ENCODE peak calls at places on chromosomes 3 and 15, in eight cellular contexts. G is GM23338, H is skeletal muscle cell, T is right cardiac atrium, L is ovary, A is aorta, C is astrocyte, E is foreskin fibroblast. Y is an unnamed sample.

GRCh38 chr15:52515343-52515742 is 13.3 kb downstream of the MYO5A start:
- DNase-seq in T (no peak), A (no peak), L (no peak), C (no peak), G (no peak), E (no peak), H (no peak), Y (no peak)

GRCh38 chr15:25247418-25248030 is 191.3 kb downstream of the UBE3A start:
- DNase-seq in G (no peak), A (no peak), C (no peak), E (no peak), H (no peak), T (no peak), L (peak), Y (no peak)

GRCh38 chr3:82496890-82497560 is 735.6 kb upstream of the GBE1 start:
- DNase-seq in L (no peak), A (no peak), G (peak), T (no peak), E (no peak), C (no peak), H (no peak), Y (no peak)

GRCh38 chr3:148998715-148999413 is 7.5 kb downstream of the GYG1 start:
- DNase-seq in G (peak), A (no peak), T (no peak), L (no peak), E (no peak), C (no peak), H (no peak), Y (no peak)

GRCh38 chr15:52208306-52208946 is 17.2 kb upstream of the GNB5 start:
- DNase-seq in L (peak), G (peak), T (peak), H (peak), C (peak), A (no peak), E (peak), Y (peak)

GRCh38 chr3:8506611-8507061 is 5.0 kb downstream of the LMCD1 start:
- DNase-seq in A (no peak), E (peak), C (peak), T (no peak), G (no peak), L (no peak), H (no peak), Y (no peak)

GRCh38 chr3:160665784-160666526 is 11.0 kb upstream of the ARL14 start:
- DNase-seq in G (no peak), H (peak), L (no peak), E (peak), T (no peak), C (peak), A (no peak), Y (peak)

GRCh38 chr3:39264053-39264452 is 15.8 kb downstream of the CX3CR1 start:
- DNase-seq in L (no peak), A (no peak), E (no peak), G (no peak), T (no peak), C (no peak), H (no peak), Y (no peak)

GRCh38 chr3:52218454-52218853 is 7.0 kb downstream of the TLR9 start:
- DNase-seq in A (no peak), G (no peak), H (no peak), T (no peak), L (no peak), E (no peak), C (no peak), Y (no peak)

DNA sequence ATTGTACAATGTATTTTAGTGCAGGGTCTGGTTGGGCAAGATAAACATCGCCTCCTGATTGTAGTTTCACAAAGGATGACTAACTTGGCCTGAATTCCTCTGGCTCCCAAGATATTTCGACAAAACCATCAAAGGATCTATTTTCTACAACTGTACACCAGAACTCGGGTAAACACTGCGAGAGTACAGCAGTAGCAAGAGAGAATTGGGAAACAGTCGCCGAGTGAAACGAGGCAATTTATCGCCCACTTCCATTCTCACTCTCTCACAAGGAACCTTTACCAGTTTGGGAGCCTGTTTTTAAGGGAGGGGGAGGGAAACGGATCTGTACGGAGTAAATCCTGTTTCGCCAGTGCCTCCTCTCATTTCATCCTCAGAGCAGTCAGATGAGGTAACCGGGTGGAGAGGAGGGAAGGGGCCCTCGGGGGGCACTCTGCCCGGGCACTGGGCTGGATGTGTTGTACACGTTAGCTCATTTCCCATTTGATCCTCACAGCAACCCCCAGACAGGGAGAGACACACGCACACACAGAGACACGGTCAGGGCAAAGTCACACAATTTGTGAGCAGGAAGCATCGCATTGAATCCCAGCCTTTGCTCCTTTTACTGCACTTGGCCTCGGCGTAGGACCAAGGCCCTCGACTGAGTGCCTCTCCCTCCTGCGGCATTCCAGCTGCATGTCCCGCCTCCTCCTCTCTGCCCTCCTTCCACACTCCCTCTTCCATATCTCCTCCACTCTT is 120.1 kb downstream of the LIPC start:
- DNase-seq in A (peak), G (peak), L (no peak), T (peak), H (peak), C (peak), E (peak), Y (peak)
- H3K4me3 ChIP-seq in A (no peak), G (no peak), L (peak), T (no peak), H (peak), C (peak), E (peak), Y (no peak)

DNA sequence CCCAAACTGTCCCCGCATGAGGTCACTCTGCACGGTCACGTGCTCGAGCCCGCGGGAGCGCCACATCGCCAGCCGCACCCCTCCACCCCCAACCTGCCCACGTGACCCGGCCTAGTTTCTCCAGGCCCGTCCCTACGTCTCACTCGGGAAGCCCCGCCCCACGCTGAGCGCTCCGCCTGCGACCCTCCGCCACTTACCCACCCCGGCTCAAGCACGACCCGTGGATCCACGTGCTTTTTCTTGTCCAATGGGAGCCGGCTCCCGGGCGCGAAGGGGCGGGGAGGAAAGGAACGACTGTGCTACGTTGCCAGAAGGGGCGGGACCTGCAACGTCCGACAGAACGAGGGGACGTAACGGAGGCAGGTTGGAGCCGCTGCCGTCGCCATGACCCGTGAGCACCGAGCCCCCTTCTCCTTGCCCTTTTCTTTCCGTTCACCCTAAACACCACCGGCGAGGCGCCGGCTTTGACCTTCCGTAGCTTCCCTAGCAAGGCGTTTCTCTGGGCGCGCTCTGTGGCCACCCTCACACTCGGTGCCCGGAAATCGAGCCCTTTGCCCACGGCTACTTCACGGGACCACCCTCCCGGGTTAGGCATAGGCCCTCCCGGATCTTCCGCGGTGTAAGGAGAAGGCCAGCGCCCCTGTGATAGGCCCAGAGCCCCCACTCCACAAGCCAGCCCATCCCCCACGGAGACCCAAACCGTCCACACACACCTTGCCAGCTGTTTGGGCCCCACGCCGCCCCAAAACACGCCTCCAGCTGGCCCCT is at the start of gene SERF2:
- DNase-seq in T (peak), G (peak), A (peak), H (peak), C (peak), L (peak), E (peak), Y (peak)
- H3K4me3 ChIP-seq in T (peak), G (peak), A (peak), H (peak), C (peak), L (peak), E (peak), Y (peak)

GRCh38 chr3:66432767-66433521 is 67.9 kb downstream of the LRIG1 start:
- DNase-seq in E (no peak), T (no peak), C (no peak), A (no peak), L (no peak), G (no peak), H (no peak), Y (no peak)
- H3K4me3 ChIP-seq in E (no peak), T (no peak), C (no peak), A (no peak), L (no peak), G (no peak), H (no peak), Y (no peak)

GRCh38 chr3:62277986-62278385 is 95.4 kb downstream of the FEZF2 start:
- DNase-seq in L (no peak), C (no peak), H (peak), E (no peak), T (no peak), G (no peak), A (no peak), Y (no peak)
- H3K4me3 ChIP-seq in L (no peak), C (no peak), H (no peak), E (no peak), T (no peak), G (no peak), A (no peak), Y (no peak)